ENCODE peak calls at places on chromosomes 16 and 17, in five cellular contexts. I is fibroblast of pulmonary artery, D is BJ, Y is T-cell, Q is NCI-H2029 treated with DMSO at 0.1 percent for 48 hours. O is an unnamed sample.

GRCh38 chr17:45115871-45116270 is 16.4 kb downstream of the PLCD3 start:
- DNase-seq in I (no peak), D (no peak), Y (no peak), Q (no peak), O (no peak)

GRCh38 chr17:75241502-75241901 is 19.9 kb downstream of the GGA3 start:
- DNase-seq in I (no peak), D (no peak), Y (no peak), Q (no peak), O (no peak)

GRCh38 chr17:47847341-47848197 is 3.4 kb downstream of the SP6 start:
- DNase-seq in I (no peak), D (no peak), Y (peak; percentile 37), Q (no peak), O (no peak)

GRCh38 chr17:75088902-75089417 is 1.2 kb downstream of the SLC16A5 start:
- DNase-seq in I (no peak), D (no peak), Y (no peak), Q (no peak), O (no peak)

GRCh38 chr17:16484445-16485169 is 7.4 kb downstream of the LRRC75A start:
- DNase-seq in I (no peak), D (no peak), Y (no peak), Q (no peak), O (no peak)

GRCh38 chr17:49748791-49749190 is 15.1 kb downstream of the FAM117A start:
- DNase-seq in I (no peak), D (no peak), Y (peak; percentile 56), Q (no peak), O (peak; percentile 52)

GRCh38 chr16:87806608-87807546 is 41.1 kb upstream of the KLHDC4 start:
- DNase-seq in I (peak; percentile 81), D (peak; percentile 70), Y (peak; percentile 55), Q (no peak), O (peak; percentile 64)

GRCh38 chr17:61307905-61308886 is 91.4 kb upstream of the TBX2 start:
- DNase-seq in I (peak; percentile 93), D (peak; percentile 98), Y (no peak), Q (no peak), O (no peak)

GRCh38 chr17:49218941-49219913 is 8.7 kb downstream of the ABI3 start:
- DNase-seq in I (no peak), D (no peak), Y (peak; percentile 38), Q (no peak), O (no peak)

GRCh38 chr16:88360999-88361398 is 21.8 kb upstream of the ZNF469 start:
- DNase-seq in I (no peak), D (no peak), Y (no peak), Q (no peak), O (no peak)

GRCh38 chr16:24700549-24701392 is 28.7 kb upstream of the TNRC6A start:
- DNase-seq in I (peak; percentile 97), D (peak; percentile 97), Y (no peak), Q (no peak), O (no peak)

GRCh38 chr16:47204736-47205499 is 61.2 kb upstream of the NETO2 start:
- DNase-seq in I (no peak), D (no peak), Y (no peak), Q (no peak), O (no peak)

GRCh38 chr17:28528329-28529011 is 22.3 kb downstream of the FOXN1 start:
- DNase-seq in I (no peak), D (no peak), Y (no peak), Q (no peak), O (no peak)

GRCh38 chr16:6835941-6836340 is 496.7 kb upstream of the RBFOX1 start:
- DNase-seq in I (no peak), D (no peak), Y (no peak), Q (no peak), O (no peak)

GRCh38 chr17:3968886-3969524 is 4.8 kb upstream of the ATP2A3 start:
- DNase-seq in I (peak; percentile 32), D (no peak), Y (no peak), Q (no peak), O (no peak)

GRCh38 chr17:16286009-16286946 is 67.0 kb downstream of the CENPV start:
- DNase-seq in I (peak; percentile 98), D (peak; percentile 93), Y (peak; percentile 69), Q (no peak), O (peak; percentile 75)

GRCh38 chr17:12386240-12386639 is 279.4 kb upstream of the MYOCD start:
- DNase-seq in I (no peak), D (peak; percentile 37), Y (no peak), Q (no peak), O (no peak)

GRCh38 chr17:49390548-49391324 is 23.9 kb downstream of the PHB1 start:
- DNase-seq in I (no peak), D (no peak), Y (no peak), Q (no peak), O (no peak)

GRCh38 chr17:17269926-17270773 is 10.9 kb downstream of the COPS3 start:
- DNase-seq in I (no peak), D (no peak), Y (peak; percentile 23), Q (no peak), O (no peak)

GRCh38 chr16:84650062-84650991 is 2.0 kb downstream of the KLHL36 start:
- DNase-seq in I (peak; percentile 39), D (peak; percentile 59), Y (no peak), Q (no peak), O (no peak)

GRCh38 chr16:64304376-64304775 is 817.5 kb downstream of the CDH11 start:
- DNase-seq in I (no peak), D (no peak), Y (no peak), Q (no peak), O (no peak)

GRCh38 chr17:36183001-36183810 is 6.8 kb upstream of the TBC1D3B start:
- DNase-seq in I (peak; percentile 52), D (no peak), Y (no peak), Q (no peak), O (no peak)

GRCh38 chr16:88569614-88569984 is 604 bp upstream of the ZC3H18 start:
- DNase-seq in I (no peak), D (no peak), Y (no peak), Q (no peak), O (no peak)

GRCh38 chr17:42997984-42998938 is at the start of gene RPL27:
- DNase-seq in I (peak; percentile 100), D (peak; percentile 100), Y (peak; percentile 98), Q (peak; percentile 86), O (peak; percentile 98)

GRCh38 chr16:9351841-9352434 is 260.5 kb downstream of the HAPSTR1 start:
- DNase-seq in I (no peak), D (no peak), Y (no peak), Q (no peak), O (no peak)

GRCh38 chr17:38584350-38584925 is 21.3 kb downstream of the SRCIN1 start:
- DNase-seq in I (peak; percentile 59), D (no peak), Y (peak; percentile 60), Q (peak; percentile 71), O (peak; percentile 37)

GRCh38 chr17:76191891-76192290 is 48.4 kb downstream of the RNF157 start:
- DNase-seq in I (no peak), D (no peak), Y (no peak), Q (no peak), O (peak; percentile 93)

GRCh38 chr17:79478051-79478461 is 132.8 kb downstream of the RBFOX3 start:
- DNase-seq in I (no peak), D (no peak), Y (no peak), Q (no peak), O (no peak)

GRCh38 chr17:44581868-44582267 is 24.6 kb downstream of the FZD2 start:
- DNase-seq in I (no peak), D (no peak), Y (no peak), Q (no peak), O (no peak)

GRCh38 chr17:49383048-49383447 is 21.0 kb upstream of the ZNF652 start:
- DNase-seq in I (no peak), D (no peak), Y (no peak), Q (no peak), O (no peak)

GRCh38 chr16:86375370-86375769 is 135.0 kb upstream of the FOXF1 start:
- DNase-seq in I (peak; percentile 75), D (no peak), Y (no peak), Q (no peak), O (no peak)

GRCh38 chr17:82186221-82186620 is 26.4 kb downstream of the CCDC57 start:
- DNase-seq in I (no peak), D (no peak), Y (no peak), Q (no peak), O (no peak)

GRCh38 chr16:4176794-4177438 is 60.7 kb upstream of the ADCY9 start:
- DNase-seq in I (peak; percentile 38), D (no peak), Y (no peak), Q (no peak), O (no peak)

GRCh38 chr17:57311281-57312216 is 55.2 kb downstream of the MSI2 start:
- DNase-seq in I (no peak), D (no peak), Y (no peak), Q (peak; percentile 15), O (no peak)

GRCh38 chr16:23254338-23254737 is 47.8 kb upstream of the SCNN1B start:
- DNase-seq in I (no peak), D (peak; percentile 65), Y (no peak), Q (no peak), O (peak; percentile 6)

GRCh38 chr16:50604065-50604418 is 55.8 kb downstream of the NKD1 start:
- DNase-seq in I (no peak), D (no peak), Y (no peak), Q (no peak), O (no peak)

GRCh38 chr17:66753126-66753920 is 81.6 kb upstream of the CACNG5 start:
- DNase-seq in I (no peak), D (no peak), Y (no peak), Q (no peak), O (no peak)

GRCh38 chr17:47176438-47176837 is 12.7 kb downstream of the CDC27 start:
- DNase-seq in I (no peak), D (no peak), Y (no peak), Q (no peak), O (no peak)

GRCh38 chr16:66832190-66832589 is 1.4 kb upstream of the NAE1 start:
- DNase-seq in I (no peak), D (no peak), Y (no peak), Q (no peak), O (no peak)

O was measured in naive thymus-derived CD4-positive, alpha-beta T cell.